ENCODE peak calls at places on chromosome 19, in eight cellular contexts. S, A, R, T, Z, E, K and B are unnamed samples. For H3K36me3, the result is how much of the 10 kb centered on the place peaks cover.

GRCh38 chr19:39546599-39546998 is 6.6 kb upstream of the EID2 start:
- DNase-seq in Z (no peak), T (no peak), K (no peak), A (no peak), S (no peak), E (no peak), R (no peak), B (no peak)

GRCh38 chr19:36489920-36490415 is 607 bp upstream of the ZNF566 start:
- DNase-seq in T (peak), Z (no peak), K (peak), R (peak), E (peak), A (peak), S (no peak), B (peak)

GRCh38 chr19:47110521-47111080 is 3.0 kb downstream of the ZC3H4 start:
- DNase-seq in S (no peak), Z (no peak), A (no peak), E (peak), T (peak), K (no peak), R (no peak), B (peak)

GRCh38 chr19:13621413-13621812 is 115.1 kb upstream of the CACNA1A start:
- DNase-seq in R (peak), E (no peak), T (no peak), S (no peak), A (no peak), K (no peak), Z (no peak), B (no peak)

GRCh38 chr19:58356971-58357797 is 3.9 kb upstream of the A1BG start:
- DNase-seq in K (no peak), S (no peak), T (no peak), Z (no peak), E (no peak), A (peak), R (no peak), B (no peak)

GRCh38 chr19:13881231-13881691 is 4.3 kb downstream of the NANOS3 start:
- DNase-seq in E (peak), S (no peak), Z (no peak), R (peak), A (no peak), T (no peak), K (no peak), B (no peak)

GRCh38 chr19:4841366-4841704 is 9.8 kb upstream of the TICAM1 start:
- DNase-seq in A (no peak), E (no peak), R (no peak), Z (no peak), S (no peak), T (no peak), K (no peak), B (no peak)

GRCh38 chr19:17829855-17830566 is 8.7 kb upstream of the INSL3 start:
- DNase-seq in E (peak), A (no peak), T (peak), K (peak), Z (no peak), S (peak), R (peak), B (no peak)

GRCh38 chr19:48625891-48626327 is 6.6 kb downstream of the SPHK2 start:
- DNase-seq in S (peak), T (no peak), A (peak), E (no peak), K (no peak), R (no peak), Z (no peak), B (no peak)

GRCh38 chr19:29277107-29277506 is 64.2 kb upstream of the UQCRFS1 start:
- DNase-seq in R (no peak), T (peak), K (no peak), Z (no peak), A (no peak), S (no peak), E (peak), B (peak)

GRCh38 chr19:19306191-19306590 is 14.1 kb downstream of the SUGP1 start:
- DNase-seq in E (no peak), T (no peak), A (no peak), R (no peak), Z (no peak), K (no peak), S (no peak), B (no peak)

GRCh38 chr19:19305066-19305465 is 15.2 kb downstream of the SUGP1 start:
- DNase-seq in K (no peak), E (no peak), R (no peak), Z (no peak), S (no peak), T (no peak), A (no peak), B (no peak)

GRCh38 chr19:19304186-19304975 is 15.9 kb downstream of the SUGP1 start:
- DNase-seq in E (no peak), Z (no peak), R (no peak), T (no peak), A (no peak), K (no peak), S (no peak), B (no peak)

GRCh38 chr19:19303411-19303810 is 16.9 kb downstream of the SUGP1 start:
- DNase-seq in S (no peak), K (no peak), T (no peak), Z (no peak), A (no peak), E (no peak), R (no peak), B (no peak)

DNA sequence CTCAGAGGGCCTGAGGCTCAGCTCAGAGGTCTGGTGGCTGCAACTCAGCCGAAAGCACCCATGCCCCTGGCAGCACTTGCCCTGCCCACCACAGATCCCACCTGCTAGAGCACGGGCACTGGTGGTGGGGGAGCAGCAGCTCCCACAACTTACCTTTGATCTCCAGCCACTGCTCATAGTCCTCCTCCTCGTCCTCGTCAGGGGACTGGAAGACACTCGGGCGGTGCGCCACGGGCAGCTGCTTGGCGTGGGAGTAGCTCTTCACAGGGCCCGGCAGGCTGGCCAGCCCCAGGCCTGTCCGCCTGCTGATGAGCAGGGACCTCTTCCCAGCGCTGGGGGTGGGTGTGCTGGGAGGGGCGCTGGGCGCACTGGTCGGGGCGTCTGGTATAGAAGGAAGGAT is 14.6 kb downstream of the SUGP1 start:
- DNase-seq in A (no peak), E (no peak), T (no peak), S (no peak), Z (no peak), R (no peak), K (no peak), B (no peak)
- H3K4me3 ChIP-seq in A (no peak), E (no peak), T (no peak), S (no peak), Z (no peak), R (no peak), K (no peak), B (no peak)

GRCh38 chr19:16074488-16075365 is 1.6 kb upstream of the TPM4 start:
- DNase-seq in Z (no peak), A (no peak), T (no peak), R (no peak), E (no peak), S (no peak), K (peak), B (peak)
- H3K36me3 ChIP-seq in Z (under half), A (under half), T (under half), R (under half), E (under half), S (under half), K (under half), B (under half)

GRCh38 chr19:38263696-38264485 is 482 bp upstream of the SPINT2 start:
- DNase-seq in E (no peak), T (no peak), R (peak), S (peak), Z (peak), K (peak), A (peak), B (no peak)
- H3K4me3 ChIP-seq in E (peak), T (peak), R (peak), S (no peak), Z (peak), K (peak), A (peak), B (no peak)

GRCh38 chr19:41307954-41308449 is 2.0 kb upstream of the CCDC97 start:
- DNase-seq in E (no peak), S (no peak), Z (no peak), K (no peak), A (no peak), T (no peak), R (no peak), B (no peak)

GRCh38 chr19:41307090-41307875 is 2.7 kb upstream of the CCDC97 start:
- DNase-seq in S (no peak), K (no peak), R (no peak), T (no peak), A (no peak), E (no peak), Z (no peak), B (peak)

GRCh38 chr19:41310031-41310831 is at the start of gene CCDC97:
- DNase-seq in S (peak), A (peak), R (peak), E (peak), T (peak), K (peak), Z (peak), B (peak)

GRCh38 chr19:41309225-41310030 is 544 bp upstream of the CCDC97 start:
- DNase-seq in R (no peak), S (no peak), T (no peak), E (no peak), Z (no peak), K (no peak), A (peak), B (no peak)

DNA sequence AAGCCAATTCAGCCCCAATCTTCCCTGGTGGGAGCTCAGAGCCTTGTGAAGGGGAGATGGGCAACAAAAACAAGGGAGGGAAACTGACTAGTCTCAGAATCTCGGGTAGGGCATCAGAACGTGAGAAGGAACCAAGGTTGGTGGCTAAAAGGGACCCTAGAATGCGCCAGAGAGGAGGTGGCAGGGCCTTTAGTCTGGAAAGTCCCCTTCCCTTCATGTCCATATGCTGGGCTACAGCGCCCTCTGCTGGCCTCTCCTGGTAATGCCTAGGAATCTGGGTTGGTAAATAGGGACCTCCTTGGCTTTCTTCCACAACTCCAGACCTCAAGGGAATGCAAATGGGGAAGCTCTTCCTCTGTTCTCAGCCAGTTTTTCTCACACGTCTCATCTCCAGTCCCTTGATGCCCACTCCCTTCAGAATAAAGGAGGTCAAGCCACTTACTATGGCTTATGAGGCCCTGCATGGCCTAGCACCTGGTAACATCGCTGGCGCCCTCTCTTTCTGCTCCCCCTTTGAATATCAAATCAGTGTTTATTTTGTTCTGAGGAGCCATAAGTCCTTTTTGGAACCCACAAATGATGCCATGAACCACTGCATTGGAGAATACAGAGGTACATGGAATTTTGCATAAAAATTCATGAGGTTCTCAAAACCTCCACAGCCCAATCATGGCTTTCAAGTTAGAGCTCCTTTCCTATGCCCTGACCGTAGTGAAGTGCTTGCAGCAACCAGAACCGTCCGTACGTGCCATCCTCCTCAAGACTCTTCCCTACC is 1.3 kb upstream of the CCDC97 start:
- DNase-seq in S (peak), A (peak), K (peak), T (peak), Z (peak), E (peak), R (peak), B (peak)
- H3K36me3 ChIP-seq in S (under half), A (under half), K (under half), T (under half), Z (under half), E (under half), R (under half), B (under half)

DNA sequence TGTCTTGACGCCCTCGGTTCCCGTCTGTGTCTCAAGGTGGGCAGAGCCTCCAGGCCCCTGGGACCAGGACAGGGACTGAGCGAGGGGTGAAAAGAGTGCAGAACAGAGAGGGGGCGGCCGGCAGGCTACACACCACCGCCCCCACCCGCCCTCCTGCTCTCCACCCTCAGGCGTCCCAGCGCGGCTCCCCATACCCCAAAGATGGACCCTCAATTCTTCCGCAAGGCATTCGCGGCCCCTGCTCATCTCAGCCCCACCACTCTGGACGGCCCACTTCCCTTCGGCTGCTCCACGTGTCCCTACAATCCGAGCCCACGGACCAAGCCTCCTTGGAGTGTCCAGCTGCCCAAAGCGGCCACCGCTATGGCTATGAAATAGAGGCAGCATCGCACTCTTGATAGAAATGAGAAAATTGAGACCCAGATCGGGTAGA is 1.8 kb downstream of the KLF16 start:
- DNase-seq in K (peak), T (no peak), R (no peak), E (no peak), Z (no peak), S (peak), A (peak), B (no peak)
- H3K4me3 ChIP-seq in K (no peak), T (no peak), R (peak), E (peak), Z (no peak), S (peak), A (peak), B (peak)

GRCh38 chr19:11017275-11018035 is 56.6 kb downstream of the SMARCA4 start:
- DNase-seq in K (no peak), T (no peak), E (no peak), Z (no peak), R (no peak), S (no peak), A (no peak), B (no peak)

GRCh38 chr19:11014403-11014911 is 53.6 kb downstream of the SMARCA4 start:
- DNase-seq in E (no peak), S (no peak), K (no peak), R (no peak), A (no peak), T (no peak), Z (no peak), B (no peak)

GRCh38 chr19:11012507-11012906 is 51.7 kb downstream of the SMARCA4 start:
- DNase-seq in A (no peak), Z (no peak), S (no peak), K (no peak), E (no peak), R (no peak), T (no peak), B (no peak)

GRCh38 chr19:11016591-11016990 is 55.8 kb downstream of the SMARCA4 start:
- DNase-seq in R (no peak), K (no peak), A (no peak), T (no peak), S (no peak), Z (no peak), E (no peak), B (no peak)

GRCh38 chr19:11013771-11014170 is 52.9 kb downstream of the SMARCA4 start:
- DNase-seq in S (no peak), T (no peak), E (no peak), K (no peak), R (no peak), Z (no peak), A (no peak), B (no peak)
- H3K36me3 ChIP-seq in S (under half), T (under half), E (under half), K (under half), R (half or more), Z (half or more), A (under half), B (half or more)

GRCh38 chr19:30811397-30812098 is 439.4 kb downstream of the ZNF536 start:
- DNase-seq in E (no peak), S (no peak), Z (no peak), A (no peak), K (no peak), T (no peak), R (no peak), B (no peak)

GRCh38 chr19:30817965-30818364 is 445.8 kb downstream of the ZNF536 start:
- DNase-seq in A (no peak), Z (no peak), E (no peak), T (no peak), S (no peak), R (no peak), K (no peak), B (no peak)

GRCh38 chr19:30815889-30816580 is 443.9 kb downstream of the ZNF536 start:
- DNase-seq in Z (no peak), S (no peak), K (no peak), E (no peak), T (no peak), R (no peak), A (no peak), B (no peak)

GRCh38 chr19:30807263-30807662 is 435.1 kb downstream of the ZNF536 start:
- DNase-seq in Z (no peak), A (no peak), R (no peak), K (no peak), S (no peak), T (no peak), E (no peak), B (no peak)

GRCh38 chr19:30812099-30812684 is 440.0 kb downstream of the ZNF536 start:
- DNase-seq in R (no peak), A (no peak), E (no peak), Z (no peak), K (no peak), T (no peak), S (no peak), B (no peak)
- H3K4me3 ChIP-seq in R (no peak), A (no peak), E (no peak), Z (no peak), K (no peak), T (no peak), S (no peak), B (no peak)